ENCODE peak calls at places on chromosomes 7 and 10, in four cellular contexts. I is GM12878, T is HepG2, N is K562. E is an unnamed sample.

GRCh38 chr7:5422324-5423271 is 1.0 kb downstream of the TNRC18 start:
- DNase-seq in I (no peak), T (peak; percentile 35), N (peak; percentile 50), E (peak; percentile 67)

GRCh38 chr7:139242741-139243281 is 11.8 kb downstream of the UBN2 start:
- DNase-seq in I (no peak), T (no peak), N (peak; percentile 54), E (no peak)

GRCh38 chr7:139034336-139034735 is 1.5 kb downstream of the ZC3HAV1L start:
- DNase-seq in I (no peak), T (no peak), N (no peak), E (no peak)

GRCh38 chr7:106812027-106812643 is 52.9 kb upstream of the PIK3CG start:
- DNase-seq in I (no peak), T (no peak), N (peak; percentile 32), E (no peak)

GRCh38 chr10:116766241-116767198 is 24.2 kb upstream of the HSPA12A start:
- DNase-seq in I (no peak), T (no peak), N (no peak), E (no peak)

GRCh38 chr10:110048781-110049180 is 41.0 kb downstream of the ADD3 start:
- DNase-seq in I (no peak), T (no peak), N (no peak), E (no peak)

GRCh38 chr10:12419279-12419847 is 70.0 kb downstream of the CAMK1D start:
- DNase-seq in I (no peak), T (no peak), N (no peak), E (no peak)

GRCh38 chr7:111855161-111855841 is 293.0 kb upstream of the IMMP2L start:
- DNase-seq in I (peak; percentile 2), T (peak; percentile 21), N (peak; percentile 40), E (no peak)

GRCh38 chr10:92573091-92573797 is 649 bp downstream of the IDE start:
- DNase-seq in I (no peak), T (no peak), N (peak; percentile 31), E (no peak)

GRCh38 chr7:114977277-114977676 is 55.4 kb downstream of the MDFIC start:
- DNase-seq in I (no peak), T (no peak), N (no peak), E (no peak)

GRCh38 chr7:114981323-114981722 is 59.4 kb downstream of the MDFIC start:
- DNase-seq in I (no peak), T (no peak), N (no peak), E (no peak)

GRCh38 chr7:114976666-114977065 is 54.8 kb downstream of the MDFIC start:
- DNase-seq in I (no peak), T (no peak), N (no peak), E (no peak)

GRCh38 chr7:114979803-114980507 is 58.1 kb downstream of the MDFIC start:
- DNase-seq in I (no peak), T (no peak), N (no peak), E (no peak)

DNA sequence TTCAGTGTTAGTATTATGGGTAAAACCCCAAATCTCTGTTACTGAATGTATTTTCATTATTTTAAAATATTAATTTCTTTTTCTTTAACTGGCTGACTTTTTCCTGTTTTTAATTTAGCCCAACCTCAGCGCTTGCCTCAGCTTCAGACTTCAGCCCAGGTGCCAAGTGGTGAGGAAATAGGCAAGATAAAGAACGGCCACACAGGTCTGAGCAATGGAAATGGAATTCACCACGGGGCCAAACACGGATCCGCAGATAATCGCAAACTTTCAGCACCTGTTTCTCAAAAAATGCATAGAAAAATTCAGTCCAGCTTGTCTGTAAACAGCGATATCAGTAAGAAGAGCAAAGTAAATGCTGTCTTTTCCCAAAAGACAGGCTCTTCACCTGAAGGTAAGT is 57.5 kb downstream of the MDFIC start:
- DNase-seq in I (no peak), T (no peak), N (no peak), E (no peak)
- TF ChIP-seq POLR2AphosphoS5 in I (no peak), T (no peak), N (no peak), E (no peak)

GRCh38 chr7:88256906-88257305 is 37.1 kb upstream of the SRI start:
- DNase-seq in I (no peak), T (no peak), N (no peak), E (no peak)
- TF ChIP-seq ATF2 in I (no peak), T (no peak), N (no peak), E (no peak)

GRCh38 chr10:121926669-121927360 is 1.0 kb downstream of the ATE1 start:
- DNase-seq in I (no peak), T (no peak), N (peak; percentile 7), E (no peak)
- TF ChIP-seq POLR2AphosphoS5 in I (no peak), T (no peak), N (no peak), E (no peak)

DNA sequence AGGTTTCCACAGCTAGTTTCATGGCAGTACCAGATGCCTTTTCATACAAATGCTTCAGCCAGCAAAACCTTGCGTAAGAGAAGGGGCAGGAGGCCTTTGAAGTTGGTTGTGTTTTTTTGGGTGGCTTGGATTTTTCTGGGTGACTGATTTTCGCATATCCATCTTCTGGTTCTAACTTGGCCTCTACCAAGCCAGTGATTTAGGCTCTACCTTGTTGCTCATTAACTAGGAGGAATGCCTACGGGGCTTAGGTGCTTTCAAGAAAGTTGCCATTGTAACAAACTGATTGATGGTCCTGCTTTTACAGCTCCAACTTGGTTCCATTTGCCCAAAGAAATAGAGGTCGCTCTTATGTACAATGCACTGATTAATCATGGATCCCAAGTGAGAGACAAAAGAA is 91.9 kb upstream of the FGFR2 start:
- DNase-seq in I (no peak), T (peak; percentile 21), N (no peak), E (no peak)
- TF ChIP-seq ATF2 in I (no peak), T (no peak), N (no peak), E (no peak)

DNA sequence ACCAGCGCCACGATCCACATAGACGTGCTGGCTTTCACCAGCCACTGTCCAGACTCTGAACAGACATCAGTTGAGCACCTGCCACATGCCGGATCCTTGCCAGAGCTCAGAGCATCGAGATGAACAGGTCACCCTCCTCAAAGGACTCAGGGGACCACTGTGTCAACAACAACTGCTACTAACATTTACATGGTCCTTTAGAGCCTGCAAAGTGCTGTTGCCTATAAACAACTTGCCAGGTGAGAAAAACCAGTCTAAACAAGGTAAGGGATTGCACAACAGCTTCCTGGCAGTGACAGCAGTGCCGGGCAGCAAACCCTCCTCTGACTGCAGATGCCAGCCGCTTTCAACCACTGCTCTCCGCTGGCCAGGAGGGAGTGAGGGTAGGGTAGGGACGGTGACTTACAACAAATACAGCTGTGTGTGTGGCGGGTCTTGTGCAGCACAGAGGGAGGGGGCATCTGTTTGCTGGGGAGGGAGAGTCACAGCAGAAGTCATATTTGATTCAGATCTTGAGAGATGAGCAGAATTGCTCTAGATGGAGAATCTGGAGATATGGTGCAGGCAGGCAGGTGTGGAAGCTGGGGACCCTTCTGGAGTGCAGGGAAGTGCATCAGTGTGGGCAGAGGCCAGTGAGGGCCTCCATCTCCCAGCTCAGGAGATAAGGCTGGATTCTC is 32.8 kb upstream of the RHEB start:
- DNase-seq in I (no peak), T (no peak), N (no peak), E (no peak)
- TF ChIP-seq POLR2AphosphoS5 in I (no peak), T (no peak), N (no peak), E (no peak)

DNA sequence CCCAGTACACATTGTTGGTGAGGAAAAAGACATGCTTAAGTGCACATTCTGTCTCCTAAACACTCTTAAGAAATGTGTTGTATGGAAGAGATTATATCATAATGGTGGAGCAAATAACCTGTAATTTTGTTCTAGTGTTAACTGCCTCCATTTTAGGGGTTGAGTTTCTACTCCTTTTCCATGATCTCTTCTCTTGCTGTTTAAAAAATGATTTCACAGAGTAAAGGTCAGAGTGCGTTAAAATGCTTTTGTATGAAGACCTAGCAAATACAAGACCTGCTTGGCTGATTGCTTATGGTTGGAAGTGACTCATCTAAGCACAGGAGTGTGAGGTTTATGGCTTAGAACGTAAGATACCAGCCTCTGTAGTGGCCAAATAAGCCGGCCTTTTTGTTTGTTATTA is 123.6 kb downstream of the LRRC4 start:
- DNase-seq in I (no peak), T (peak; percentile 83), N (peak; percentile 57), E (no peak)
- TF ChIP-seq ATF2 in I (no peak), T (no peak), N (no peak), E (no peak)